ENCODE peak calls at places on chromosome 1, in six cellular contexts. A is bronchial epithelial cell, J is heart left ventricle, Z is fibroblast of lung, P is retinal pigment epithelial cell, I is lower lobe of right lung. R is an unnamed sample.

GRCh38 chr1:225651872-225652725 is 824 bp downstream of the ENAH start:
- DNase-seq in A (peak), Z (peak), J (no peak), I (no peak), P (no peak), R (no peak)

GRCh38 chr1:64623750-64624445 is 121.0 kb upstream of the RAVER2 start:
- DNase-seq in Z (peak), A (peak), P (peak), J (no peak), I (no peak), R (peak)

GRCh38 chr1:5519366-5520135 is 472.7 kb downstream of the NPHP4 start:
- DNase-seq in J (no peak), A (no peak), I (no peak), Z (no peak), P (no peak), R (no peak)

GRCh38 chr1:226974544-226975258 is 34.6 kb downstream of the COQ8A start:
- DNase-seq in P (no peak), A (no peak), Z (no peak), J (peak), I (no peak), R (no peak)

GRCh38 chr1:189429610-189430009 is 1048.1 kb downstream of the BRINP3 start:
- DNase-seq in I (no peak), P (no peak), Z (peak), J (no peak), A (peak), R (peak)

GRCh38 chr1:9774744-9775679 is 48.8 kb downstream of the CLSTN1 start:
- DNase-seq in I (no peak), Z (no peak), P (no peak), A (no peak), J (no peak), R (no peak)

GRCh38 chr1:42272920-42273319 is 62.1 kb downstream of the FOXJ3 start:
- DNase-seq in P (no peak), J (no peak), I (no peak), Z (no peak), A (no peak), R (no peak)

GRCh38 chr1:207079706-207080246 is 8.9 kb upstream of the C4BPB start:
- DNase-seq in A (no peak), Z (no peak), J (no peak), P (no peak), I (no peak), R (no peak)

GRCh38 chr1:207519505-207520399 is 23.8 kb downstream of the CR1 start:
- DNase-seq in A (no peak), Z (no peak), J (no peak), I (no peak), P (no peak), R (no peak)

GRCh38 chr1:8910331-8910730 is 31.8 kb upstream of the ENO1 start:
- DNase-seq in P (no peak), J (no peak), Z (no peak), I (no peak), A (no peak), R (no peak)

GRCh38 chr1:11256299-11256698 is 6.1 kb downstream of the MTOR start:
- DNase-seq in P (no peak), I (no peak), Z (no peak), A (no peak), J (no peak), R (no peak)

GRCh38 chr1:175704621-175705020 is 38.8 kb downstream of the TNR start:
- DNase-seq in Z (no peak), P (no peak), J (no peak), A (no peak), I (no peak), R (no peak)

GRCh38 chr1:161044908-161045748 is 649 bp downstream of the USF1 start:
- DNase-seq in P (peak), J (peak), Z (peak), A (peak), I (peak), R (no peak)

GRCh38 chr1:7679873-7680790 is 91.0 kb upstream of the VAMP3 start:
- DNase-seq in Z (peak), P (no peak), J (peak), I (peak), A (no peak), R (no peak)

GRCh38 chr1:28552482-28553228 is at the start of gene TRNAU1AP:
- DNase-seq in I (peak), P (peak), Z (peak), J (peak), A (peak), R (peak)
- TF ChIP-seq CTCF in I (no peak), P (no peak), Z (no peak), J (no peak), A (no peak), R (no peak)

DNA sequence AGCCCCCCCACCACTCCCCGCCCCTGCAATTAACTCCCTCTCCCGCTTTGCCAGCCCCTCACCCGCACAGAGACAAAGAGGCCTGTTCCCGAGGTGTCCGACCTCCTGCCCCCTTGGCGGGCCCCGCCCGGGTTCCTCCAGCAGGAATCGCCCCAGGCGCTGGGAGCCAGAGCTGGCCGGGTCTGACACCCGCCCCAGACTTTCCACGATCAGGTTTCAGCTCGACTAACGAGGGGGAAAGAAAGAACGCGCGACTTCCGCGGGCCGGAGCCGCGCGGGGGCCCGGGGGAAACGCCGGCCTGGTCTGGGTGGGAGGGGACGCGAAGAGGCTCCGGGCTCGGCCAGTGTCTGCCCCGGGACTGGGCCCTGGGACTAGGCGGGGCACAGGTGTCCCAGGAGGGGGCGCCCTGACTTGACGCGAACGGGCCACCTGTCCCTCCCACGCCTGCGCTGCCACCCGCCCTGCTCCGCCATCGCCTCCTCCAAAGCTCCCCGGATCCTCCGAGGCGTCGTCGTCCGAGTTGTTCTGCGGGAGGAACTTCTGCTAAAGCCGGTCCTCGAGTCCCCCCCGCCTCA is 36.3 kb upstream of the HHAT start:
- DNase-seq in Z (no peak), P (no peak), I (peak), A (no peak), J (peak), R (no peak)
- H3K4me3 ChIP-seq in Z (peak), P (peak), I (peak), A (peak), J (peak), R (peak)

DNA sequence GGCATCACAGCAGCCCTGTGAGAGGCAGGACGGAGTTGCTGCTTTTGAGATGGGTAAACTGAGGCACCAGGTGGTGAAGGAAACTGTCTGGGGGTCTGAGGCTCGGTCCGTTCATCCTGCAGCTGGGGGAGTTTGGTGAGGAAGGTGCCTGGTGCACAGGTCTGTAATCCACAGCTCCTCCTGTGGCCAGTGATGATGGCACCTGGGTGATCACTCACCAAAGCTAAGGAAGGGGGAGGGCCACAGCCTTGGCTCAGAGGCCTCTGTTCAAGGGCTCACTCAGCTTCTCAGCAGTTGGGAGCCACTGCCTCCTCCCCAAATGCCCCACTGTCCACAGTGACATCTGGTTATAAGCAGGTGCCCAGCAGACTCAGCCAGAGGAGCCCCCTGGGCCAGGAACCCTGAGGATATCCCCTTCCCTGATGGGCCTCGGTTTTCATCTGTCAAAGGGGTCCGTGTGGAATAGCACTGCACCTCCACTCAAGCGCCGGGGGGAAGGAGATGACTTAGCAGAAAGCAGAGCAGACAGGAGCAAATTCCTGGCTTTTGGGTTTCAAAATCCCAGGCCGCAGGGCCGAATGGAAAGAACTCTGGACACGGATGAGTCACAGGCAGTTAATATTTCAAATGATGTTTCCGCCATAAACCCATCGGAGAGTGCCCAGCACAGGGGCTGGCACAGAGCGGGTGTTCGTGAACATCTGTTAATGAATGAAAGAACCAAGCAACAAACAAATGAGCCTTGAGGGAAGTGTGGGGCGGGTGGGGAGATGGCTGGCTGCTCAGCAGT is 82.8 kb downstream of the DMRTB1 start:
- DNase-seq in I (peak), A (peak), Z (peak), P (no peak), J (peak), R (peak)
- TF ChIP-seq CTCF in I (no peak), A (peak), Z (no peak), P (peak), J (no peak), R (peak)

GRCh38 chr1:219339466-219339865 is 165.8 kb downstream of the LYPLAL1 start:
- DNase-seq in Z (peak), A (no peak), P (no peak), I (no peak), J (no peak), R (no peak)
- H3K4me3 ChIP-seq in Z (no peak), A (no peak), P (no peak), I (no peak), J (no peak), R (no peak)

R was measured in epithelial cell of proximal tubule.